ENCODE peak calls at places on chromosomes 7 and 10, in nine cellular contexts. One of them, this sample, is unnamed.

GRCh38 chr10:133388265-133388972 is 5.5 kb upstream of the MTG1 start:
- DNase-seq in dermis microvascular lymphatic vessel endothelial cell: no peak
- DNase-seq in LHCN-M2: no peak
- DNase-seq in NCI-H1092 treated with DMSO at 0.1 percent for 48 hours: no peak
- DNase-seq in Ammon's horn: peak
- DNase-seq in aorta: no peak
- DNase-seq in neuronal stem cell: no peak
- DNase-seq in lower leg skin: no peak
- DNase-seq in stimulated activated CD4-positive, alpha-beta T cell treated with anti-CD3 and anti-CD28 coated beads, Interleukin-15, amount 100 ng/mL, for 48 hours: no peak
- DNase-seq in this sample: no peak

GRCh38 chr7:42575161-42575560 is 336.7 kb downstream of the C7orf25 start:
- DNase-seq in NCI-H1092 treated with DMSO at 0.1 percent for 48 hours: no peak
- DNase-seq in stimulated activated CD4-positive, alpha-beta T cell treated with anti-CD3 and anti-CD28 coated beads, Interleukin-15, amount 100 ng/mL, for 48 hours: no peak
- DNase-seq in aorta: no peak
- DNase-seq in neuronal stem cell: no peak
- DNase-seq in Ammon's horn: no peak
- DNase-seq in dermis microvascular lymphatic vessel endothelial cell: no peak
- DNase-seq in lower leg skin: no peak
- DNase-seq in LHCN-M2: no peak
- DNase-seq in this sample: no peak

GRCh38 chr7:125727215-125727614 is 797.6 kb upstream of the POT1 start:
- DNase-seq in dermis microvascular lymphatic vessel endothelial cell: no peak
- DNase-seq in neuronal stem cell: no peak
- DNase-seq in stimulated activated CD4-positive, alpha-beta T cell treated with anti-CD3 and anti-CD28 coated beads, Interleukin-15, amount 100 ng/mL, for 48 hours: no peak
- DNase-seq in Ammon's horn: no peak
- DNase-seq in NCI-H1092 treated with DMSO at 0.1 percent for 48 hours: no peak
- DNase-seq in LHCN-M2: no peak
- DNase-seq in aorta: no peak
- DNase-seq in lower leg skin: no peak
- DNase-seq in this sample: no peak

GRCh38 chr7:128264477-128264876 is 23.4 kb downstream of the LEP start:
- DNase-seq in stimulated activated CD4-positive, alpha-beta T cell treated with anti-CD3 and anti-CD28 coated beads, Interleukin-15, amount 100 ng/mL, for 48 hours: no peak
- DNase-seq in aorta: no peak
- DNase-seq in neuronal stem cell: no peak
- DNase-seq in lower leg skin: no peak
- DNase-seq in NCI-H1092 treated with DMSO at 0.1 percent for 48 hours: no peak
- DNase-seq in Ammon's horn: no peak
- DNase-seq in LHCN-M2: no peak
- DNase-seq in dermis microvascular lymphatic vessel endothelial cell: no peak
- DNase-seq in this sample: no peak

GRCh38 chr10:24518981-24519597 is 204.6 kb downstream of the ARHGAP21 start:
- DNase-seq in aorta: peak
- DNase-seq in Ammon's horn: peak
- DNase-seq in LHCN-M2: peak
- DNase-seq in dermis microvascular lymphatic vessel endothelial cell: peak
- DNase-seq in neuronal stem cell: peak
- DNase-seq in stimulated activated CD4-positive, alpha-beta T cell treated with anti-CD3 and anti-CD28 coated beads, Interleukin-15, amount 100 ng/mL, for 48 hours: peak
- DNase-seq in lower leg skin: peak
- DNase-seq in NCI-H1092 treated with DMSO at 0.1 percent for 48 hours: peak
- DNase-seq in this sample: peak

GRCh38 chr7:83468251-83468739 is 180.6 kb downstream of the SEMA3E start:
- DNase-seq in neuronal stem cell: peak
- DNase-seq in Ammon's horn: peak
- DNase-seq in NCI-H1092 treated with DMSO at 0.1 percent for 48 hours: peak
- DNase-seq in lower leg skin: peak
- DNase-seq in LHCN-M2: peak
- DNase-seq in aorta: peak
- DNase-seq in stimulated activated CD4-positive, alpha-beta T cell treated with anti-CD3 and anti-CD28 coated beads, Interleukin-15, amount 100 ng/mL, for 48 hours: no peak
- DNase-seq in dermis microvascular lymphatic vessel endothelial cell: peak
- DNase-seq in this sample: peak

GRCh38 chr7:65972976-65973375 is 9.0 kb downstream of the GUSB start:
- DNase-seq in lower leg skin: no peak
- DNase-seq in dermis microvascular lymphatic vessel endothelial cell: no peak
- DNase-seq in neuronal stem cell: no peak
- DNase-seq in aorta: no peak
- DNase-seq in LHCN-M2: no peak
- DNase-seq in stimulated activated CD4-positive, alpha-beta T cell treated with anti-CD3 and anti-CD28 coated beads, Interleukin-15, amount 100 ng/mL, for 48 hours: no peak
- DNase-seq in NCI-H1092 treated with DMSO at 0.1 percent for 48 hours: no peak
- DNase-seq in Ammon's horn: no peak
- DNase-seq in this sample: no peak

GRCh38 chr7:94763268-94763667 is 107.3 kb upstream of the SGCE start:
- DNase-seq in dermis microvascular lymphatic vessel endothelial cell: peak
- DNase-seq in lower leg skin: no peak
- DNase-seq in LHCN-M2: no peak
- DNase-seq in Ammon's horn: no peak
- DNase-seq in neuronal stem cell: no peak
- DNase-seq in aorta: no peak
- DNase-seq in NCI-H1092 treated with DMSO at 0.1 percent for 48 hours: no peak
- DNase-seq in stimulated activated CD4-positive, alpha-beta T cell treated with anti-CD3 and anti-CD28 coated beads, Interleukin-15, amount 100 ng/mL, for 48 hours: no peak
- DNase-seq in this sample: peak

GRCh38 chr10:19209319-19209718 is 160.7 kb downstream of the MALRD1 start:
- DNase-seq in stimulated activated CD4-positive, alpha-beta T cell treated with anti-CD3 and anti-CD28 coated beads, Interleukin-15, amount 100 ng/mL, for 48 hours: no peak
- DNase-seq in aorta: no peak
- DNase-seq in lower leg skin: no peak
- DNase-seq in Ammon's horn: no peak
- DNase-seq in dermis microvascular lymphatic vessel endothelial cell: no peak
- DNase-seq in neuronal stem cell: no peak
- DNase-seq in LHCN-M2: no peak
- DNase-seq in NCI-H1092 treated with DMSO at 0.1 percent for 48 hours: no peak
- DNase-seq in this sample: no peak

GRCh38 chr10:78288716-78289115 is 255.1 kb downstream of the RPS24 start:
- DNase-seq in neuronal stem cell: no peak
- DNase-seq in NCI-H1092 treated with DMSO at 0.1 percent for 48 hours: peak
- DNase-seq in lower leg skin: no peak
- DNase-seq in aorta: no peak
- DNase-seq in Ammon's horn: no peak
- DNase-seq in stimulated activated CD4-positive, alpha-beta T cell treated with anti-CD3 and anti-CD28 coated beads, Interleukin-15, amount 100 ng/mL, for 48 hours: no peak
- DNase-seq in dermis microvascular lymphatic vessel endothelial cell: no peak
- DNase-seq in LHCN-M2: no peak
- DNase-seq in this sample: no peak

GRCh38 chr10:79322616-79323566 is 24.4 kb upstream of the PPIF start:
- DNase-seq in LHCN-M2: peak
- DNase-seq in NCI-H1092 treated with DMSO at 0.1 percent for 48 hours: no peak
- DNase-seq in aorta: peak
- DNase-seq in dermis microvascular lymphatic vessel endothelial cell: no peak
- DNase-seq in lower leg skin: peak
- DNase-seq in Ammon's horn: peak
- DNase-seq in neuronal stem cell: no peak
- DNase-seq in stimulated activated CD4-positive, alpha-beta T cell treated with anti-CD3 and anti-CD28 coated beads, Interleukin-15, amount 100 ng/mL, for 48 hours: peak
- DNase-seq in this sample: no peak

GRCh38 chr7:96026006-96026405 is 253.7 kb downstream of the DYNC1I1 start:
- DNase-seq in Ammon's horn: no peak
- DNase-seq in neuronal stem cell: no peak
- DNase-seq in lower leg skin: no peak
- DNase-seq in NCI-H1092 treated with DMSO at 0.1 percent for 48 hours: no peak
- DNase-seq in stimulated activated CD4-positive, alpha-beta T cell treated with anti-CD3 and anti-CD28 coated beads, Interleukin-15, amount 100 ng/mL, for 48 hours: no peak
- DNase-seq in LHCN-M2: no peak
- DNase-seq in dermis microvascular lymphatic vessel endothelial cell: no peak
- DNase-seq in aorta: no peak
- DNase-seq in this sample: no peak

GRCh38 chr10:132712291-132712690 is 73.7 kb downstream of the NKX6-2 start:
- DNase-seq in stimulated activated CD4-positive, alpha-beta T cell treated with anti-CD3 and anti-CD28 coated beads, Interleukin-15, amount 100 ng/mL, for 48 hours: no peak
- DNase-seq in lower leg skin: no peak
- DNase-seq in neuronal stem cell: no peak
- DNase-seq in aorta: peak
- DNase-seq in NCI-H1092 treated with DMSO at 0.1 percent for 48 hours: no peak
- DNase-seq in dermis microvascular lymphatic vessel endothelial cell: no peak
- DNase-seq in LHCN-M2: no peak
- DNase-seq in Ammon's horn: no peak
- DNase-seq in this sample: no peak

GRCh38 chr7:66198461-66198860 is 6.7 kb upstream of the TPST1 start:
- DNase-seq in lower leg skin: no peak
- DNase-seq in NCI-H1092 treated with DMSO at 0.1 percent for 48 hours: no peak
- DNase-seq in stimulated activated CD4-positive, alpha-beta T cell treated with anti-CD3 and anti-CD28 coated beads, Interleukin-15, amount 100 ng/mL, for 48 hours: no peak
- DNase-seq in aorta: no peak
- DNase-seq in dermis microvascular lymphatic vessel endothelial cell: no peak
- DNase-seq in Ammon's horn: no peak
- DNase-seq in neuronal stem cell: no peak
- DNase-seq in LHCN-M2: no peak
- DNase-seq in this sample: no peak

GRCh38 chr7:70435634-70436033 is 696.3 kb upstream of the GALNT17 start:
- DNase-seq in Ammon's horn: no peak
- DNase-seq in lower leg skin: no peak
- DNase-seq in neuronal stem cell: no peak
- DNase-seq in dermis microvascular lymphatic vessel endothelial cell: no peak
- DNase-seq in stimulated activated CD4-positive, alpha-beta T cell treated with anti-CD3 and anti-CD28 coated beads, Interleukin-15, amount 100 ng/mL, for 48 hours: no peak
- DNase-seq in aorta: no peak
- DNase-seq in LHCN-M2: no peak
- DNase-seq in NCI-H1092 treated with DMSO at 0.1 percent for 48 hours: no peak
- DNase-seq in this sample: no peak

GRCh38 chr10:34319197-34319846 is 495.8 kb downstream of the PARD3 start:
- DNase-seq in lower leg skin: peak
- DNase-seq in stimulated activated CD4-positive, alpha-beta T cell treated with anti-CD3 and anti-CD28 coated beads, Interleukin-15, amount 100 ng/mL, for 48 hours: no peak
- DNase-seq in NCI-H1092 treated with DMSO at 0.1 percent for 48 hours: peak
- DNase-seq in aorta: no peak
- DNase-seq in LHCN-M2: peak
- DNase-seq in Ammon's horn: no peak
- DNase-seq in neuronal stem cell: no peak
- DNase-seq in dermis microvascular lymphatic vessel endothelial cell: peak
- DNase-seq in this sample: peak

GRCh38 chr10:44035474-44036197 is 349.3 kb downstream of the CXCL12 start:
- DNase-seq in aorta: no peak
- DNase-seq in lower leg skin: no peak
- DNase-seq in NCI-H1092 treated with DMSO at 0.1 percent for 48 hours: no peak
- DNase-seq in neuronal stem cell: no peak
- DNase-seq in LHCN-M2: no peak
- DNase-seq in stimulated activated CD4-positive, alpha-beta T cell treated with anti-CD3 and anti-CD28 coated beads, Interleukin-15, amount 100 ng/mL, for 48 hours: no peak
- DNase-seq in Ammon's horn: no peak
- DNase-seq in dermis microvascular lymphatic vessel endothelial cell: no peak
- DNase-seq in this sample: no peak

GRCh38 chr7:113831509-113831908 is 87.3 kb downstream of the PPP1R3A start:
- DNase-seq in neuronal stem cell: no peak
- DNase-seq in Ammon's horn: no peak
- DNase-seq in NCI-H1092 treated with DMSO at 0.1 percent for 48 hours: no peak
- DNase-seq in aorta: no peak
- DNase-seq in stimulated activated CD4-positive, alpha-beta T cell treated with anti-CD3 and anti-CD28 coated beads, Interleukin-15, amount 100 ng/mL, for 48 hours: no peak
- DNase-seq in LHCN-M2: peak
- DNase-seq in dermis microvascular lymphatic vessel endothelial cell: peak
- DNase-seq in lower leg skin: no peak
- DNase-seq in this sample: no peak

GRCh38 chr7:156545989-156546388 is 94.6 kb upstream of the RNF32 start:
- DNase-seq in Ammon's horn: peak
- DNase-seq in LHCN-M2: no peak
- DNase-seq in aorta: no peak
- DNase-seq in NCI-H1092 treated with DMSO at 0.1 percent for 48 hours: peak
- DNase-seq in neuronal stem cell: no peak
- DNase-seq in dermis microvascular lymphatic vessel endothelial cell: no peak
- DNase-seq in lower leg skin: no peak
- DNase-seq in stimulated activated CD4-positive, alpha-beta T cell treated with anti-CD3 and anti-CD28 coated beads, Interleukin-15, amount 100 ng/mL, for 48 hours: no peak
- DNase-seq in this sample: no peak

GRCh38 chr7:36207451-36208291 is 54.6 kb downstream of the EEPD1 start:
- DNase-seq in dermis microvascular lymphatic vessel endothelial cell: no peak
- DNase-seq in NCI-H1092 treated with DMSO at 0.1 percent for 48 hours: no peak
- DNase-seq in aorta: peak
- DNase-seq in LHCN-M2: no peak
- DNase-seq in stimulated activated CD4-positive, alpha-beta T cell treated with anti-CD3 and anti-CD28 coated beads, Interleukin-15, amount 100 ng/mL, for 48 hours: no peak
- DNase-seq in neuronal stem cell: no peak
- DNase-seq in lower leg skin: peak
- DNase-seq in Ammon's horn: peak
- DNase-seq in this sample: peak

GRCh38 chr10:2744547-2745212 is 322.7 kb upstream of the PFKP start:
- DNase-seq in Ammon's horn: no peak
- DNase-seq in neuronal stem cell: no peak
- DNase-seq in aorta: no peak
- DNase-seq in dermis microvascular lymphatic vessel endothelial cell: no peak
- DNase-seq in NCI-H1092 treated with DMSO at 0.1 percent for 48 hours: no peak
- DNase-seq in LHCN-M2: no peak
- DNase-seq in lower leg skin: no peak
- DNase-seq in stimulated activated CD4-positive, alpha-beta T cell treated with anti-CD3 and anti-CD28 coated beads, Interleukin-15, amount 100 ng/mL, for 48 hours: no peak
- DNase-seq in this sample: no peak

GRCh38 chr10:59362991-59363390 is 642 bp upstream of the FAM13C start:
- DNase-seq in Ammon's horn: peak
- DNase-seq in LHCN-M2: peak
- DNase-seq in neuronal stem cell: peak
- DNase-seq in aorta: peak
- DNase-seq in lower leg skin: peak
- DNase-seq in NCI-H1092 treated with DMSO at 0.1 percent for 48 hours: peak
- DNase-seq in dermis microvascular lymphatic vessel endothelial cell: peak
- DNase-seq in stimulated activated CD4-positive, alpha-beta T cell treated with anti-CD3 and anti-CD28 coated beads, Interleukin-15, amount 100 ng/mL, for 48 hours: no peak
- DNase-seq in this sample: peak

GRCh38 chr10:126009590-126009989 is 113.2 kb downstream of the FANK1 start:
- DNase-seq in dermis microvascular lymphatic vessel endothelial cell: no peak
- DNase-seq in NCI-H1092 treated with DMSO at 0.1 percent for 48 hours: no peak
- DNase-seq in aorta: no peak
- DNase-seq in lower leg skin: no peak
- DNase-seq in stimulated activated CD4-positive, alpha-beta T cell treated with anti-CD3 and anti-CD28 coated beads, Interleukin-15, amount 100 ng/mL, for 48 hours: no peak
- DNase-seq in neuronal stem cell: no peak
- DNase-seq in LHCN-M2: no peak
- DNase-seq in Ammon's horn: no peak
- DNase-seq in this sample: no peak

GRCh38 chr7:16667355-16667754 is 21.4 kb downstream of the BZW2 start:
- DNase-seq in lower leg skin: no peak
- DNase-seq in Ammon's horn: no peak
- DNase-seq in neuronal stem cell: no peak
- DNase-seq in stimulated activated CD4-positive, alpha-beta T cell treated with anti-CD3 and anti-CD28 coated beads, Interleukin-15, amount 100 ng/mL, for 48 hours: no peak
- DNase-seq in aorta: no peak
- DNase-seq in dermis microvascular lymphatic vessel endothelial cell: no peak
- DNase-seq in NCI-H1092 treated with DMSO at 0.1 percent for 48 hours: no peak
- DNase-seq in LHCN-M2: no peak
- DNase-seq in this sample: no peak

GRCh38 chr7:7424151-7424873 is 111.4 kb downstream of the COL28A1 start:
- DNase-seq in dermis microvascular lymphatic vessel endothelial cell: peak
- DNase-seq in LHCN-M2: peak
- DNase-seq in Ammon's horn: peak
- DNase-seq in NCI-H1092 treated with DMSO at 0.1 percent for 48 hours: peak
- DNase-seq in neuronal stem cell: peak
- DNase-seq in aorta: peak
- DNase-seq in stimulated activated CD4-positive, alpha-beta T cell treated with anti-CD3 and anti-CD28 coated beads, Interleukin-15, amount 100 ng/mL, for 48 hours: peak
- DNase-seq in lower leg skin: peak
- DNase-seq in this sample: peak

This sample was measured in lung microvascular endothelial cell.